ENCODE peak calls at places on chromosome 10, in four cellular contexts. A is IMR-90, M is GM12878, V is endothelial cell of umbilical vein. L is an unnamed sample.

GRCh38 chr10:71771204-71771603 is 2.1 kb downstream of the VSIR start:
- DNase-seq in M (no peak), A (no peak), V (no peak), L (no peak)

GRCh38 chr10:117411440-117412428 is 36.5 kb upstream of the PDZD8 start:
- DNase-seq in A (no peak), M (no peak), V (peak), L (peak)

GRCh38 chr10:26787362-26787761 is 73.4 kb downstream of the ABI1 start:
- DNase-seq in V (no peak), A (no peak), M (no peak), L (no peak)

GRCh38 chr10:132904169-132904813 is 38.1 kb downstream of the CFAP46 start:
- DNase-seq in V (peak), M (no peak), A (peak), L (peak)

GRCh38 chr10:3065622-3066021 is 1.7 kb upstream of the PFKP start:
- DNase-seq in V (no peak), A (no peak), M (no peak), L (no peak)

GRCh38 chr10:15462253-15462885 is 91.3 kb upstream of the FAM171A1 start:
- DNase-seq in V (no peak), A (no peak), M (no peak), L (no peak)

GRCh38 chr10:13056461-13057077 is 43.4 kb upstream of the OPTN start:
- DNase-seq in V (peak), M (no peak), A (peak), L (no peak)

GRCh38 chr10:113020425-113020753 is 70.3 kb downstream of the TCF7L2 start:
- DNase-seq in V (no peak), A (no peak), M (no peak), L (no peak)

GRCh38 chr10:125698599-125698998 is 15.6 kb upstream of the TEX36 start:
- DNase-seq in V (no peak), M (no peak), A (no peak), L (no peak)

GRCh38 chr10:70931168-70931805 is 42.9 kb upstream of the PCBD1 start:
- DNase-seq in M (no peak), V (no peak), A (peak), L (no peak)

GRCh38 chr10:75335983-75336382 is 65.6 kb downstream of the ZNF503 start:
- DNase-seq in M (peak), A (no peak), V (no peak), L (no peak)

GRCh38 chr10:58698777-58699356 is 186.2 kb downstream of the BICC1 start:
- DNase-seq in A (no peak), M (no peak), V (no peak), L (no peak)

GRCh38 chr10:128895473-128895872 is 571.6 kb upstream of the MGMT start:
- DNase-seq in A (no peak), M (no peak), V (no peak), L (no peak)

GRCh38 chr10:17348111-17349008 is 106.0 kb downstream of the ST8SIA6 start:
- DNase-seq in V (peak), A (peak), M (no peak), L (peak)

GRCh38 chr10:43424431-43424830 is 12.5 kb upstream of the ZNF487 start:
- DNase-seq in V (no peak), A (no peak), M (no peak), L (no peak)

GRCh38 chr10:107718868-107719267 is 554.4 kb upstream of the SORCS1 start:
- DNase-seq in V (no peak), A (no peak), M (no peak), L (no peak)

GRCh38 chr10:14468022-14468421 is 137.3 kb upstream of the FRMD4A start:
- DNase-seq in V (no peak), A (peak), M (no peak), L (no peak)

GRCh38 chr10:103905441-103905840 is 12.5 kb downstream of the STN1 start:
- DNase-seq in M (no peak), V (no peak), A (no peak), L (no peak)

GRCh38 chr10:75654777-75655176 is 223.4 kb downstream of the LRMDA start:
- DNase-seq in M (no peak), V (no peak), A (no peak), L (no peak)

GRCh38 chr10:34292675-34293074 is 522.4 kb downstream of the PARD3 start:
- DNase-seq in M (no peak), A (peak), V (no peak), L (no peak)

GRCh38 chr10:127736915-127737562 is at the start of gene FOXI2:
- DNase-seq in M (no peak), A (no peak), V (no peak), L (no peak)

GRCh38 chr10:97024181-97025073 is 161.3 kb downstream of the SLIT1 start:
- DNase-seq in V (peak), M (peak), A (peak), L (peak)

GRCh38 chr10:89503633-89504345 is 31.6 kb downstream of the SLC16A12 start:
- DNase-seq in M (no peak), A (peak), V (no peak), L (no peak)

GRCh38 chr10:95273393-95274312 is 17.1 kb downstream of the PDLIM1 start:
- DNase-seq in A (peak), V (peak), M (no peak), L (no peak)

GRCh38 chr10:13803566-13804554 is 217.1 kb downstream of the PRPF18 start:
- DNase-seq in M (no peak), V (no peak), A (peak), L (no peak)

GRCh38 chr10:62597226-62597625 is 207.3 kb upstream of the ADO start:
- DNase-seq in A (peak), M (no peak), V (no peak), L (no peak)

GRCh38 chr10:13681095-13681494 is 94.3 kb downstream of the PRPF18 start:
- DNase-seq in A (no peak), M (no peak), V (no peak), L (no peak)

GRCh38 chr10:91090761-91091529 is 129.5 kb upstream of the PCGF5 start:
- DNase-seq in A (no peak), V (no peak), M (no peak), L (peak)

GRCh38 chr10:97574374-97575100 is 2.0 kb downstream of the ANKRD2 start:
- DNase-seq in A (peak), M (no peak), V (peak), L (no peak)

GRCh38 chr10:53387546-53387945 is 615.0 kb upstream of the MBL2 start:
- DNase-seq in V (no peak), M (no peak), A (no peak), L (no peak)

GRCh38 chr10:44982114-44982460 is 3.5 kb upstream of the DEPP1 start:
- DNase-seq in V (peak), A (no peak), M (no peak), L (no peak)

GRCh38 chr10:118034755-118035154 is 12.0 kb downstream of the RAB11FIP2 start:
- DNase-seq in A (peak), M (no peak), V (no peak), L (no peak)

GRCh38 chr10:93541402-93542357 is 24.8 kb upstream of the FFAR4 start:
- DNase-seq in A (peak), V (peak), M (no peak), L (peak)

GRCh38 chr10:73590881-73591577 is at the start of gene USP54:
- DNase-seq in V (peak), A (peak), M (no peak), L (peak)

GRCh38 chr10:73589538-73590126 is 1.5 kb downstream of the USP54 start:
- DNase-seq in M (no peak), A (peak), V (peak), L (no peak)

GRCh38 chr10:73591578-73591902 is 398 bp upstream of the USP54 start:
- DNase-seq in A (no peak), M (no peak), V (no peak), L (peak)

GRCh38 chr10:73586583-73586984 is 4.6 kb downstream of the USP54 start:
- DNase-seq in V (peak), A (peak), M (no peak), L (no peak)

DNA sequence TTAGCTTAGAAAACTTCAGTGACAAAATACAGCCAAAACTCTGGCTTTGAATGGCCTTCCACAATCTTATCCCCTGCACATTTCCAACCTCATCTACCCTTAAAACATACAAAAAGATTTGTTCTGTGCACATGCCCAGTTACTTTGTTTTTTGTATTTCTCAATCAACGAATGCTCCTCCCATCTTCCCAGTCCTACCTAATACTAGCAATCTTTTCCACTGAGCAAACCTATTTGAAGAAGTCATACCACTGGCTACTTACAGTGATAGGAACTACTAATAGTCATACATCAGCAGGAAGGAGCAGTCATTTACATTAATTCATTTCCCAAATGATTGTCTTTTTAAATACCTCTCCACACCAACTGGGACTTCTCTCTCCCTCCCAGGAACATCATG is 2.5 kb downstream of the USP54 start:
- DNase-seq in M (no peak), V (no peak), A (peak), L (no peak)
- TF ChIP-seq FOS in M (no peak), V (no peak), A (no peak), L (no peak)

DNA sequence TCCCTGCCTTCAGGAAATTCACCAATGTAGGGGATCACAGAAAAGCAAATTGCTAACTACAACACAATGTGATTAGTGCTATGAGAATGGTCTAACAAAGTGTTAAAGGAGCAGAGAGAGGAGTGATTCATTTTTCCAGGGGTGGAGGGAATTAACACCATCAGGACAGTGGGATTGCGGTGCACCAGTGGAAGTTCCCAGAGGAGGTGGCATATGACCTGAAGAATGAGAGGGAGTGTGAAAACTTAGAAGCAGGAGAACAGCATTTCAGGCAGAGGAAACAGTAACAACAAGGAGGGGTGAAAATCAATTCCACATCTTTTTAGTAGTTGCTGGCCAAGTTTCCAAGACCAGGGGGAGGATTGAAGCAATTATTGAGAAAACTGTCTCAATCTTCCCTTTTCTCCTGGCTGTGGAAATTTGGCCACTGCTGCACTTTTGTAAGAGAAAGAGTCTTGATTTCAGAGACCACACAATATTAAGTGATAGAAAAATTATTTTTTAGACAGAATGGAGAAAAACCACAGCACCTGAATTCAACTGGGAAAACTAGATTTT is 23.7 kb upstream of the CCDC172 start:
- DNase-seq in V (no peak), M (no peak), A (no peak), L (no peak)
- TF ChIP-seq FOS in V (no peak), M (no peak), A (no peak), L (no peak)

GRCh38 chr10:79050896-79051555 is 17.7 kb upstream of the ZMIZ1 start:
- DNase-seq in V (no peak), M (no peak), A (no peak), L (no peak)
- TF ChIP-seq FOS in V (no peak), M (no peak), A (no peak), L (no peak)

DNA sequence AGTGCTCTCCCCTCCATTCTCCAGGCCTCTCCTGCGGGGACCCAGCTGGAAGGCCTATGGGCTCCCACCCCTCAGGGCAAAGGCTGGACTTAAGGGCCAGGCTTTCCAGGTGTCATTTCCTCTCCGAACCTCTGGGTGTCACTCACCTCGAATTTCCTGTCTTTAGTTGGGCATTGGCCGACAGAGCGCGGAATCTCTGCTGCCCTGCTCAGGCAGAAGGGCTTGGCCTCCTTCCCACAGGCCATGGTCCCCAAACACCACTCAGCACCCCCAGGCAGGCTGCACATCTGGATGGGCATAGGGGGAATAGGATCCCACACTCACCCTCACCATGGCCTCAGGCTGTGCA is 212.9 kb downstream of the CCSER2 start:
- DNase-seq in V (no peak), A (no peak), M (no peak), L (peak)
- TF ChIP-seq FOS in V (no peak), A (no peak), M (no peak), L (no peak)

DNA sequence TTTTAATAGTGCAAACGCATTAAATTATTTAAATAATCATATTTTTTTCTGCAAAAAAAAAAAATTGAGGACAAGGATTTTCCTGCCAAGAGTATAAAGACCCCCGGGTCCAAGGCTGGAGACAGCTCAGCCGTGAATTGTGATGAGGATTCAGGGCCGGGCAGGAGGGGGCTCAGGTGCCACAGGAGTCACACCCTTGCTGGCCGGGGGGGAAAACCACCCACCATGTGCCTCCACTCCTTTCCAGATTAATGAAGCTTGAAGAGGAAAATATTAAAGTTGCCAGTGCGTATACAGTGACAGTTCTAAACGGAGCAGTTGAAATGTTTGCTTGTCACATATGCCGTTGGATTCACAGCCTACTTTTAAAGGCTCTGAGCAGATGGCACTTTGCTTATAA is 49.7 kb downstream of the ADARB2 start:
- DNase-seq in A (no peak), M (no peak), V (no peak), L (no peak)
- TF ChIP-seq FOS in A (no peak), M (no peak), V (no peak), L (no peak)

GRCh38 chr10:119663866-119664698 is 12.9 kb downstream of the BAG3 start:
- DNase-seq in M (no peak), A (no peak), V (no peak), L (no peak)
- TF ChIP-seq FOS in M (no peak), A (no peak), V (no peak), L (no peak)

L was measured in K562.